ENCODE peak calls at places on chromosomes 12 and 14, in four cellular contexts. O is mesenchymal stem cell, J is small intestine, L is adrenal gland. H is an unnamed sample.

GRCh38 chr14:95156153-95156764 is 1.1 kb downstream of the DICER1 start:
- DNase-seq in O (peak), J (peak), L (no peak), H (no peak)

GRCh38 chr12:56020437-56021189 is at the start of gene IKZF4:
- DNase-seq in O (peak), J (no peak), L (peak), H (no peak)

GRCh38 chr14:57060276-57060956 is 208.3 kb downstream of the EXOC5 start:
- DNase-seq in O (no peak), J (peak), L (no peak), H (no peak)

GRCh38 chr12:83434600-83434999 is 747.9 kb downstream of the TMTC2 start:
- DNase-seq in O (no peak), J (no peak), L (no peak), H (no peak)

GRCh38 chr12:14273911-14274306 is 91.6 kb upstream of the ATF7IP start:
- DNase-seq in O (peak), J (no peak), L (no peak), H (no peak)

GRCh38 chr14:90381011-90381790 is 15.6 kb upstream of the CALM1 start:
- DNase-seq in O (peak), J (peak), L (no peak), H (no peak)

GRCh38 chr12:24931666-24932405 is 17.1 kb downstream of the BCAT1 start:
- DNase-seq in O (no peak), J (no peak), L (no peak), H (no peak)

GRCh38 chr14:34498684-34499412 is 36.8 kb upstream of the SPTSSA start:
- DNase-seq in O (peak), J (peak), L (peak), H (no peak)

DNA sequence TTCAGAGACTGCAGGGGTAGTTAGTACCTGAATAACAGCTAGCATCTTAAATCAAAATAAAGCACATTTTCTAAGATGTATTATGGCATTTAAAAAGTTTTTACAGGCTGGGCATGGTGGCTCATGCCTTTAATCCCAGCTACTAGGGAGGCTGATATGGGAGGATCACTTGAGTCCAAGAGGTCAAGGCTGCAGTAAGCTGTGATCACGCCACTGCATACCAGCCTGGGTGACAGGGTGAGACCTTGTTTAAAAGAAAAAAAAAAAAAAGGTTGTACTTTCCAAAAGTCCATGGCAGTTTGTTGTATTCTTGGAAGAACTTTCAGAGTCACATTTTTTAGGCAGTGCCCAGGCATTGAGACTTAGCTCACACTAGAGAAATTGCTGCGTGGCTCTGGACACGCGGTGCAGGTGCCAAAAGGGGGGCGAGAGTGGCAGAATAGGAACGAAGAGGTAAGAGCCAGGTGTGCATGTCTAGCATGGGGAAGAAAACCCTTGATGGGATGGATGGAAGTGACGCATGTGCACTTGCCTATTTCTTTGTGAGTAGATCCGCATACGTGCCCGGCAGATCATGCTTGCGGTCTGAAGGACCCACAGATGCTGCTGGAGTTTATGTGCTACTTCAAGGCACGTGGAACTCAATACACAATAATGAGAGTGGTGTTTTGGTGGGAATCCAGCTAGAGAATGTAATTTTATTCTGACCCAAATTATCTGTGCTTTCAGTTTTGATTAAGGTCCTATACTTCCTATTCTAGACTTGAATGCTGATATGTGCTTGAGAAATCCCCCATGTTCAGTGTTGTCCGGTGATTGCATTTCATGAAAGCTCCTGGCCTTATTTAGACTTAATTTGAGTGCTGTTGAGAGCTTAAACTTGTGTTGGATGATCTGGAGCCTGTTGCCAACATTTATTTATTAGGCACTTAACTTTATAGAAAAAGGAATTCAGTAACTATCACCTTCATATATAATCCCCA is 11.9 kb downstream of the ANKRD13A start:
- DNase-seq in O (no peak), J (peak), L (no peak), H (no peak)
- H3K27ac ChIP-seq in O (no peak), J (peak), L (no peak), H (no peak)

GRCh38 chr14:71396050-71396677 is 488.9 kb downstream of the PCNX1 start:
- DNase-seq in O (no peak), J (no peak), L (no peak), H (no peak)
- H3K4me3 ChIP-seq in O (no peak), J (no peak), L (no peak), H (no peak)

GRCh38 chr12:103768467-103769123 is 72.4 kb downstream of the NT5DC3 start:
- DNase-seq in O (no peak), J (no peak), L (no peak), H (no peak)
- H3K27ac ChIP-seq in O (no peak), J (no peak), L (no peak), H (no peak)

DNA sequence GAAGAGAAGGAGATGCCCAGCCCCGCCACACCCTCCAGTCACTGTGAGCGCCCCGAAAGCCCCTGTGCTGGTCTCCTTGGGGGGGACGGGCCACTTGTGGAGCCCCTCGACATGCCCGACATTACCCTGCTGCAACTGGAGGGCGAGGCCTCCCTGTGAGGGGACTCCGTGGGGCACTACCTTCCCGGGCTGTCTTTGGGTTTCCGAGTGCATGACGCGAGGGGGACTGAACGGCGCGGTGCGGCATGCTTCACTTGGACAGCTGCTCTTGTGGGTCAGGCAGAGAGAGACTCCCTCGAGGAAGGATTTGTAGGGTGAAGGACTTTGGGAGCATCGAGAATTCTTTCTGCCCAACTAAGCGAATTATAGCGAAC is 1.1 kb downstream of the CCDC184 start:
- DNase-seq in O (no peak), J (no peak), L (no peak), H (no peak)
- H3K4me3 ChIP-seq in O (peak), J (no peak), L (peak), H (no peak)

H was measured in AG04450.